ENCODE peak calls at places on chromosomes 7 and 10, in five cellular contexts. I is A549, J is SK-N-SH, D is K562, Y is GM12878. K is an unnamed sample.

GRCh38 chr7:36019538-36019937 is 133.5 kb upstream of the EEPD1 start:
- DNase-seq in I (no peak), J (no peak), Y (no peak), D (no peak), K (no peak)

GRCh38 chr10:49074836-49075235 is 40.5 kb downstream of the VSTM4 start:
- DNase-seq in I (no peak), Y (no peak), D (no peak), J (no peak), K (no peak)

GRCh38 chr10:77431209-77431611 is 206.4 kb downstream of the KCNMA1 start:
- DNase-seq in I (peak; percentile 7), J (no peak), Y (no peak), D (no peak), K (no peak)

GRCh38 chr10:132518572-132519381 is 18.8 kb upstream of the INPP5A start:
- DNase-seq in Y (no peak), D (peak; percentile 65), J (no peak), I (no peak), K (no peak)

GRCh38 chr7:73703985-73704639 is 15.4 kb downstream of the STX1A start:
- DNase-seq in D (peak; percentile 94), J (peak; percentile 89), Y (no peak), I (peak; percentile 84), K (peak; percentile 12)

GRCh38 chr10:3526721-3527120 is 258.3 kb downstream of the KLF6 start:
- DNase-seq in Y (no peak), D (no peak), J (no peak), I (no peak), K (peak; percentile 91)

GRCh38 chr7:4893929-4894475 is 10.5 kb upstream of the RADIL start:
- DNase-seq in D (no peak), J (no peak), Y (no peak), I (no peak), K (no peak)

GRCh38 chr7:43612599-43613589 is 30.0 kb downstream of the STK17A start:
- DNase-seq in I (no peak), J (no peak), D (no peak), Y (no peak), K (peak; percentile 61)

GRCh38 chr10:13840036-13840435 is 253.3 kb downstream of the PRPF18 start:
- DNase-seq in I (no peak), Y (no peak), J (no peak), D (no peak), K (no peak)

GRCh38 chr10:68082815-68083395 is 7.8 kb upstream of the HERC4 start:
- DNase-seq in D (no peak), I (peak; percentile 61), J (peak; percentile 32), Y (no peak), K (peak; percentile 67)

GRCh38 chr10:122786269-122786668 is 59.4 kb downstream of the CUZD1 start:
- DNase-seq in J (no peak), I (peak; percentile 3), Y (no peak), D (peak; percentile 29), K (peak; percentile 33)

GRCh38 chr10:44398747-44399477 is 14.0 kb upstream of the CXCL12 start:
- DNase-seq in Y (no peak), I (no peak), J (no peak), D (no peak), K (no peak)

GRCh38 chr7:83934118-83934734 is 260.4 kb downstream of the SEMA3A start:
- DNase-seq in J (no peak), D (no peak), Y (no peak), I (no peak), K (peak; percentile 9)

GRCh38 chr7:135772639-135773019 is 24.0 kb upstream of the FAM180A start:
- DNase-seq in J (no peak), Y (no peak), D (no peak), I (no peak), K (no peak)

GRCh38 chr7:99371376-99371920 is 3.1 kb upstream of the ARPC1B start:
- DNase-seq in D (no peak), I (no peak), J (no peak), Y (no peak), K (no peak)

GRCh38 chr10:49608925-49609282 is 1.2 kb upstream of the SLC18A3 start:
- DNase-seq in I (no peak), Y (no peak), D (no peak), J (no peak), K (no peak)

GRCh38 chr7:90891529-90891928 is 295.4 kb downstream of the CDK14 start:
- DNase-seq in I (no peak), Y (no peak), D (no peak), J (no peak), K (no peak)

GRCh38 chr7:45646996-45647411 is 72.8 kb downstream of the ADCY1 start:
- DNase-seq in Y (no peak), J (peak; percentile 82), I (no peak), D (no peak), K (peak; percentile 8)
- TF ChIP-seq RCOR1 in Y (no peak), J (peak; percentile 14), I (no peak), D (no peak), K (no peak)

DNA sequence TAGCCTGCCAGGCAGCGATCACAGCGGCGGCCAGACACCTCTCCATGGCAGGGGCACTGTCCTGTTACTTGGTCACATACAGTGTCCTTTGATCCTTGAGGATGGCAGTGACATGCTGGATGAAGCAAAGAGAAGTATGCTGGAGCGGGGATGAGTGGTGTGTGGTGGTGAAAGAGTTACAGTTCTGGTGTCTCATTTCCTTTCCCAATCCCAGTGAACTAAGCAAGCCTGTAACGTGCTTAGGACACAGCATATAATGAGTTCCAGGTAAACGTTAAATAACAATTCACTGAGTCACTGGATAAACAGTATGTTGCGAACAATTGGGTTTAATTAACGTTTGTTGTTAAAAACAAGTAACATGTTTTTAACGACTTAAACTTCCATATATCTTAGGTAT is 63.5 kb upstream of the LAMB1 start:
- DNase-seq in Y (no peak), J (no peak), D (no peak), I (no peak), K (no peak)
- TF ChIP-seq RCOR1 in Y (no peak), J (no peak), D (no peak), I (no peak), K (no peak)

GRCh38 chr10:120689766-120690539 is 161.2 kb upstream of the WDR11 start:
- DNase-seq in I (no peak), D (no peak), Y (no peak), J (no peak), K (no peak)
- TF ChIP-seq RCOR1 in I (no peak), D (no peak), Y (no peak), J (no peak), K (no peak)

GRCh38 chr10:78861456-78862327 is 207.1 kb upstream of the ZMIZ1 start:
- DNase-seq in Y (no peak), J (peak; percentile 58), D (no peak), I (no peak), K (no peak)
- TF ChIP-seq RCOR1 in Y (no peak), J (peak; percentile 36), D (no peak), I (no peak), K (no peak)

GRCh38 chr10:128128582-128128981 is 2.4 kb upstream of the MKI67 start:
- DNase-seq in D (no peak), I (no peak), J (no peak), Y (no peak), K (no peak)

GRCh38 chr10:128124813-128125403 is 1.3 kb downstream of the MKI67 start:
- DNase-seq in Y (no peak), I (no peak), J (peak; percentile 46), D (peak; percentile 13), K (no peak)

GRCh38 chr10:128125416-128125943 is 743 bp downstream of the MKI67 start:
- DNase-seq in I (peak; percentile 18), Y (no peak), J (peak; percentile 28), D (peak; percentile 7), K (no peak)

GRCh38 chr10:128123853-128124252 is 2.4 kb downstream of the MKI67 start:
- DNase-seq in D (no peak), Y (no peak), J (no peak), I (no peak), K (no peak)

GRCh38 chr10:128125944-128126764 is at the start of gene MKI67:
- DNase-seq in Y (peak; percentile 71), I (peak; percentile 91), J (peak; percentile 97), D (peak; percentile 89), K (peak; percentile 83)
- TF ChIP-seq RCOR1 in Y (no peak), I (no peak), J (no peak), D (no peak), K (no peak)

DNA sequence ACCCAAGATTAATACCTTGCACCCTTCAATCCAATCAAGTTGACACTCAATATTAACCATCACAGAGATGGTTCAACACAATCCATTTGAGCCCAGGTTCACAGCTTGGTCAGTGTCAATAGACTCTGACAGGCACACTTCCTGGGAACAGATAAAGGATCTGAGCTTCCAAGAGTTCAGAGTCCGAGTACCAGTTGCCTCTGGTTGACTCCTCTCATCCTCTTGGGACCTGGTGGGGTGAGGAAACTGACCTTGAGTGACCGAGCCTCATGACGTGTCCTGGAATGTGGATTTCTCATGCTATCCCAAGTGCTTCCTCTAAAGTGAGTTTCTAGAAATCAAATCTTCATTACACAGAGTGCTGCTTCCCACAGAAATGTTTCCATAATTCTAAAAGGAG is 162.0 kb downstream of the CYP26A1 start:
- DNase-seq in I (peak; percentile 48), Y (no peak), D (no peak), J (no peak), K (peak; percentile 41)
- TF ChIP-seq RCOR1 in I (no peak), Y (no peak), D (no peak), J (no peak), K (no peak)

GRCh38 chr7:37285701-37286475 is 162.8 kb downstream of the ELMO1 start:
- DNase-seq in D (no peak), Y (no peak), I (no peak), J (no peak), K (no peak)
- TF ChIP-seq RCOR1 in D (no peak), Y (no peak), I (no peak), J (no peak), K (no peak)

DNA sequence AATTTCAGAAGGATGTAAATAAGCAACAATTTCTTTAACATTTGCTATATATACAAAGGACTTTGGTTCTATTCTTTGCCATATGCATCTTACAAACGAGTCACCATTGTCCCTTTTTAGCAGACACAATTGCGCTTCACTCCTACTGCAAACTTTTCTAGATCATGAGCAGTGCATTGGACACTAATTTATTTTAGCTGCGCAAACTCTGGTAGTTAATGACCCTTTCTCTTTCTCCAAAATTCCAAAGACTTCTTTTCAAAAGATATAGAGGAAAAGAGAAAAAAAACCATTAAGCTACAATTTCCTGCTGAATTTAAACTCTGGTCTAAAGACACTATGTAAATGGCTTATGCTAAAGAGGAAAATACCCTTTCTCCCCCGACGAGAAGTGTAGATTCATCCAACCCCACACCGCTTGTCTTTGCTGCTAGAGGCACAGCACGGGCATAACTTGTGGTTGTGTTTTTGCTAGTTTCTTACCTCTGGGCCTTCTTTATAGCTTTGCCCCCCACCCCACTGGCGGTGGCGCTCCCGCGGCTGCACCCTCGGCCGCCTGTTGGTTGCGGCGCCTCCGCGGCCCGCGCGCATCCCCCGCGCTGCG is 84.0 kb downstream of the SNX10 start:
- DNase-seq in D (no peak), Y (no peak), I (no peak), J (no peak), K (no peak)
- TF ChIP-seq RCOR1 in D (no peak), Y (no peak), I (no peak), J (no peak), K (no peak)

GRCh38 chr7:3260425-3260762 is 40.7 kb upstream of the SDK1 start:
- DNase-seq in D (no peak), Y (no peak), J (no peak), I (no peak), K (peak; percentile 41)
- TF ChIP-seq RCOR1 in D (no peak), Y (no peak), J (no peak), I (no peak), K (no peak)